ENCODE peak calls at places on chromosomes 11 and 22, in four cellular contexts. One of them, this sample, is unnamed.

GRCh38 chr11:1102996-1103395 is 28.3 kb downstream of the MUC2 start:
- DNase-seq in cardiac fibroblast: no peak
- DNase-seq in EH: no peak
- DNase-seq in T-cell: no peak
- DNase-seq in this sample: no peak

GRCh38 chr11:11389238-11389637 is 36.2 kb upstream of the CSNK2A3 start:
- DNase-seq in cardiac fibroblast: peak
- DNase-seq in EH: peak
- DNase-seq in T-cell: no peak
- DNase-seq in this sample: no peak

GRCh38 chr22:43356881-43357280 is 13.7 kb upstream of the SCUBE1 start:
- DNase-seq in cardiac fibroblast: peak
- DNase-seq in EH: no peak
- DNase-seq in T-cell: no peak
- DNase-seq in this sample: no peak

GRCh38 chr11:130003717-130004001 is 1.0 kb upstream of the PRDM10 start:
- DNase-seq in cardiac fibroblast: no peak
- DNase-seq in EH: no peak
- DNase-seq in T-cell: no peak
- DNase-seq in this sample: no peak

GRCh38 chr11:25529572-25529971 is 802.4 kb upstream of the ANO3 start:
- DNase-seq in cardiac fibroblast: no peak
- DNase-seq in EH: no peak
- DNase-seq in T-cell: no peak
- DNase-seq in this sample: no peak

GRCh38 chr11:95363710-95364109 is 132.7 kb upstream of the SESN3 start:
- DNase-seq in cardiac fibroblast: no peak
- DNase-seq in EH: no peak
- DNase-seq in T-cell: no peak
- DNase-seq in this sample: peak

GRCh38 chr11:120518356-120518755 is 6.8 kb downstream of the GRIK4 start:
- DNase-seq in cardiac fibroblast: no peak
- DNase-seq in EH: no peak
- DNase-seq in T-cell: no peak
- DNase-seq in this sample: no peak

GRCh38 chr22:22392131-22392530 is 116.4 kb downstream of the ZNF280B start:
- DNase-seq in cardiac fibroblast: no peak
- DNase-seq in EH: no peak
- DNase-seq in T-cell: no peak
- DNase-seq in this sample: no peak

GRCh38 chr22:45731041-45731797 is 59.6 kb downstream of the ATXN10 start:
- DNase-seq in cardiac fibroblast: peak
- DNase-seq in EH: peak
- DNase-seq in T-cell: no peak
- DNase-seq in this sample: no peak

GRCh38 chr11:8933931-8934330 is 1.2 kb upstream of the C11orf16 start:
- DNase-seq in cardiac fibroblast: no peak
- DNase-seq in EH: no peak
- DNase-seq in T-cell: no peak
- DNase-seq in this sample: no peak

GRCh38 chr22:49973018-49973965 is 12.7 kb downstream of the PIM3 start:
- DNase-seq in cardiac fibroblast: no peak
- DNase-seq in EH: no peak
- DNase-seq in T-cell: no peak
- DNase-seq in this sample: no peak

GRCh38 chr11:120658071-120658423 is 146.5 kb downstream of the GRIK4 start:
- DNase-seq in cardiac fibroblast: no peak
- DNase-seq in EH: no peak
- DNase-seq in T-cell: no peak
- DNase-seq in this sample: no peak

GRCh38 chr11:111629499-111629898 is 27.2 kb downstream of the SIK2 start:
- DNase-seq in cardiac fibroblast: no peak
- DNase-seq in EH: no peak
- DNase-seq in T-cell: no peak
- DNase-seq in this sample: no peak

GRCh38 chr11:121588747-121589146 is 136.0 kb upstream of the SORL1-AS1 start:
- DNase-seq in cardiac fibroblast: no peak
- DNase-seq in EH: no peak
- DNase-seq in T-cell: no peak
- DNase-seq in this sample: no peak

GRCh38 chr11:91104237-91104636 is 881.4 kb upstream of the CHORDC1 start:
- DNase-seq in cardiac fibroblast: peak
- DNase-seq in EH: peak
- DNase-seq in T-cell: no peak
- DNase-seq in this sample: no peak

GRCh38 chr11:124662111-124662510 is 11.4 kb downstream of the SIAE start:
- DNase-seq in cardiac fibroblast: no peak
- DNase-seq in EH: no peak
- DNase-seq in T-cell: no peak
- DNase-seq in this sample: no peak

GRCh38 chr11:130489027-130489584 is 40.7 kb downstream of the ADAMTS15 start:
- DNase-seq in cardiac fibroblast: no peak
- DNase-seq in EH: no peak
- DNase-seq in T-cell: no peak
- DNase-seq in this sample: no peak

GRCh38 chr11:120066738-120067303 is 71.1 kb downstream of the TRIM29 start:
- DNase-seq in cardiac fibroblast: no peak
- DNase-seq in EH: no peak
- DNase-seq in T-cell: no peak
- DNase-seq in this sample: no peak

GRCh38 chr11:72227316-72228228 is 3.0 kb downstream of the INPPL1 start:
- DNase-seq in cardiac fibroblast: no peak
- DNase-seq in EH: peak
- DNase-seq in T-cell: no peak
- DNase-seq in this sample: no peak

GRCh38 chr11:443542-444199 is 1.9 kb upstream of the ANO9 start:
- DNase-seq in cardiac fibroblast: peak
- DNase-seq in EH: peak
- DNase-seq in T-cell: no peak
- DNase-seq in this sample: peak

GRCh38 chr11:74626604-74627003 is 34.2 kb downstream of the POLD3 start:
- DNase-seq in cardiac fibroblast: no peak
- DNase-seq in EH: no peak
- DNase-seq in T-cell: no peak
- DNase-seq in this sample: no peak

GRCh38 chr11:36729765-36730164 is 131.7 kb upstream of the RAG2 start:
- DNase-seq in cardiac fibroblast: no peak
- DNase-seq in EH: no peak
- DNase-seq in T-cell: no peak
- DNase-seq in this sample: no peak

GRCh38 chr11:1341928-1342524 is 32.6 kb upstream of the TOLLIP start:
- DNase-seq in cardiac fibroblast: peak
- DNase-seq in EH: peak
- DNase-seq in T-cell: no peak
- DNase-seq in this sample: no peak